ENCODE peak calls at places on chromosomes 3 and 15, in five cellular contexts. V is NCI-H2171, Q is skeletal muscle cell, U is thoracic aorta, J is endothelial cell. S is an unnamed sample.

GRCh38 chr3:150414273-150414672 is 6.2 kb downstream of the TSC22D2 start:
- DNase-seq in V (no peak), Q (no peak), U (no peak), J (no peak), S (no peak)

GRCh38 chr3:147654827-147655226 is 245.7 kb downstream of the ZIC1 start:
- DNase-seq in V (no peak), Q (no peak), U (no peak), J (no peak), S (no peak)

GRCh38 chr3:148090156-148090555 is 607.5 kb upstream of the AGTR1 start:
- DNase-seq in V (no peak), Q (no peak), U (no peak), J (no peak), S (no peak)

GRCh38 chr3:177610677-177611654 is 413.7 kb upstream of the TBL1XR1 start:
- DNase-seq in V (peak), Q (no peak), U (no peak), J (no peak), S (no peak)

GRCh38 chr15:65044724-65045481 is at the start of gene SLC51B:
- DNase-seq in V (no peak), Q (no peak), U (no peak), J (no peak), S (no peak)

GRCh38 chr3:23620044-23620443 is 185.7 kb upstream of the UBE2E1 start:
- DNase-seq in V (no peak), Q (no peak), U (no peak), J (no peak), S (no peak)

GRCh38 chr3:11140054-11140712 is 14.1 kb upstream of the HRH1 start:
- DNase-seq in V (no peak), Q (no peak), U (peak), J (no peak), S (peak)

GRCh38 chr3:48555231-48555948 is 1.2 kb downstream of the PFKFB4 start:
- DNase-seq in V (no peak), Q (no peak), U (no peak), J (no peak), S (no peak)

GRCh38 chr3:45021524-45021923 is 4.6 kb upstream of the CLEC3B start:
- DNase-seq in V (no peak), Q (no peak), U (no peak), J (no peak), S (no peak)

GRCh38 chr3:168544097-168544957 is 448.6 kb upstream of the GOLIM4 start:
- DNase-seq in V (no peak), Q (no peak), U (no peak), J (no peak), S (no peak)

GRCh38 chr3:182357928-182358327 is 435.4 kb upstream of the ATP11B start:
- DNase-seq in V (no peak), Q (no peak), U (no peak), J (no peak), S (no peak)

GRCh38 chr3:100535610-100535943 is 43.2 kb downstream of the TMEM45A start:
- DNase-seq in V (no peak), Q (no peak), U (no peak), J (no peak), S (no peak)

GRCh38 chr15:45441036-45441435 is 62.7 kb upstream of the GATM start:
- DNase-seq in V (no peak), Q (no peak), U (no peak), J (no peak), S (no peak)

GRCh38 chr3:88000853-88001252 is 58.0 kb downstream of the CGGBP1 start:
- DNase-seq in V (no peak), Q (no peak), U (no peak), J (peak), S (no peak)

GRCh38 chr15:61749169-61749568 is 311.1 kb downstream of the VPS13C start:
- DNase-seq in V (no peak), Q (no peak), U (no peak), J (no peak), S (no peak)

GRCh38 chr3:193509103-193509965 is 45.4 kb downstream of the ATP13A4 start:
- DNase-seq in V (no peak), Q (no peak), U (no peak), J (no peak), S (no peak)

GRCh38 chr15:71103102-71103676 is 12.1 kb upstream of the THSD4 start:
- DNase-seq in V (no peak), Q (no peak), U (no peak), J (peak), S (no peak)

GRCh38 chr15:25439456-25439836 is 622 bp upstream of the UBE3A start:
- DNase-seq in V (peak), Q (no peak), U (no peak), J (no peak), S (no peak)

GRCh38 chr3:153625506-153625905 is 463.5 kb downstream of the RAP2B start:
- DNase-seq in V (no peak), Q (no peak), U (no peak), J (no peak), S (no peak)

GRCh38 chr15:96329403-96329981 is 1.0 kb upstream of the NR2F2 start:
- DNase-seq in V (no peak), Q (no peak), U (no peak), J (no peak), S (no peak)

GRCh38 chr3:162544246-162544645 is 1047.6 kb downstream of the OTOL1 start:
- DNase-seq in V (no peak), Q (no peak), U (no peak), J (no peak), S (no peak)

GRCh38 chr15:62578548-62578947 is 413.5 kb upstream of the C2CD4B start:
- DNase-seq in V (no peak), Q (no peak), U (no peak), J (no peak), S (no peak)

GRCh38 chr15:64681424-64682024 is 93.9 kb downstream of the RBPMS2 start:
- DNase-seq in V (peak), Q (no peak), U (no peak), J (peak), S (no peak)

GRCh38 chr15:81074773-81075172 is 59.3 kb upstream of the CFAP161 start:
- DNase-seq in V (no peak), Q (no peak), U (no peak), J (no peak), S (no peak)

GRCh38 chr3:196138464-196138863 is 56.6 kb upstream of the TFRC start:
- DNase-seq in V (no peak), Q (no peak), U (no peak), J (no peak), S (no peak)

GRCh38 chr3:13308406-13308805 is 111.7 kb downstream of the NUP210 start:
- DNase-seq in V (no peak), Q (no peak), U (no peak), J (peak), S (no peak)

GRCh38 chr3:27392950-27393679 is 23.9 kb upstream of the NEK10 start:
- DNase-seq in V (no peak), Q (no peak), U (no peak), J (no peak), S (no peak)

GRCh38 chr15:31262901-31263671 is 63.5 kb upstream of the KLF13 start:
- DNase-seq in V (no peak), Q (no peak), U (no peak), J (no peak), S (peak)

GRCh38 chr15:69535101-69535638 is 82.6 kb downstream of the RPLP1 start:
- DNase-seq in V (no peak), Q (peak), U (no peak), J (no peak), S (no peak)

GRCh38 chr3:46609074-46609735 is 3.1 kb upstream of the FAM240A start:
- DNase-seq in V (no peak), Q (no peak), U (no peak), J (no peak), S (no peak)

GRCh38 chr3:33929813-33930212 is 131.4 kb downstream of the PDCD6IP start:
- DNase-seq in V (no peak), Q (no peak), U (no peak), J (no peak), S (no peak)

S was measured in tibial artery.